ENCODE peak calls at places on chromosomes 6 and 20, in four cellular contexts. One of them, this sample, is unnamed.

GRCh38 chr6:16729744-16730143 is 31.5 kb downstream of the ATXN1 start:
- DNase-seq in left ventricle myocardium inferior: no peak
- DNase-seq in BE2C: no peak
- DNase-seq in hypothalamus: no peak
- DNase-seq in this sample: no peak

GRCh38 chr6:87431263-87431662 is 23.5 kb downstream of the CFAP206 start:
- DNase-seq in left ventricle myocardium inferior: no peak
- DNase-seq in hypothalamus: no peak
- DNase-seq in BE2C: no peak
- DNase-seq in this sample: no peak

GRCh38 chr6:43951063-43951755 is 176.0 kb downstream of the MRPL14 start:
- DNase-seq in BE2C: peak; percentile 93
- DNase-seq in left ventricle myocardium inferior: peak; percentile 62
- DNase-seq in hypothalamus: no peak
- DNase-seq in this sample: peak; percentile 30

GRCh38 chr20:23583526-23583925 is 15.2 kb upstream of the CST9L start:
- DNase-seq in BE2C: no peak
- DNase-seq in hypothalamus: no peak
- DNase-seq in left ventricle myocardium inferior: no peak
- DNase-seq in this sample: no peak

GRCh38 chr20:47551841-47552240 is 50.2 kb downstream of the NCOA3 start:
- DNase-seq in hypothalamus: no peak
- DNase-seq in left ventricle myocardium inferior: no peak
- DNase-seq in BE2C: peak; percentile 36
- DNase-seq in this sample: no peak

GRCh38 chr6:142943746-142944125 is 1.2 kb downstream of the HIVEP2 start:
- DNase-seq in BE2C: no peak
- DNase-seq in left ventricle myocardium inferior: no peak
- DNase-seq in hypothalamus: peak; percentile 82
- DNase-seq in this sample: peak; percentile 34

GRCh38 chr6:139369068-139369467 is 5.4 kb downstream of the CITED2 start:
- DNase-seq in BE2C: no peak
- DNase-seq in left ventricle myocardium inferior: no peak
- DNase-seq in hypothalamus: no peak
- DNase-seq in this sample: no peak

GRCh38 chr6:19478992-19479391 is 358.2 kb upstream of the ID4 start:
- DNase-seq in BE2C: no peak
- DNase-seq in left ventricle myocardium inferior: no peak
- DNase-seq in hypothalamus: no peak
- DNase-seq in this sample: no peak

GRCh38 chr6:36727491-36728021 is 29.9 kb downstream of the RAB44 start:
- DNase-seq in left ventricle myocardium inferior: no peak
- DNase-seq in BE2C: no peak
- DNase-seq in hypothalamus: no peak
- DNase-seq in this sample: peak; percentile 94

GRCh38 chr6:36949636-36950035 is 4.9 kb upstream of the PI16 start:
- DNase-seq in left ventricle myocardium inferior: no peak
- DNase-seq in BE2C: no peak
- DNase-seq in hypothalamus: no peak
- DNase-seq in this sample: no peak

GRCh38 chr20:41408131-41408789 is 41.6 kb upstream of the EMILIN3 start:
- DNase-seq in BE2C: no peak
- DNase-seq in left ventricle myocardium inferior: no peak
- DNase-seq in hypothalamus: no peak
- DNase-seq in this sample: peak; percentile 59

GRCh38 chr6:138159246-138159645 is 2.5 kb upstream of the ARFGEF3 start:
- DNase-seq in left ventricle myocardium inferior: no peak
- DNase-seq in hypothalamus: no peak
- DNase-seq in BE2C: no peak
- DNase-seq in this sample: no peak

GRCh38 chr6:79005497-79005896 is 72.6 kb downstream of the PHIP start:
- DNase-seq in left ventricle myocardium inferior: no peak
- DNase-seq in hypothalamus: no peak
- DNase-seq in BE2C: no peak
- DNase-seq in this sample: no peak

GRCh38 chr20:24470782-24471582 is 1.6 kb downstream of the SYNDIG1 start:
- DNase-seq in hypothalamus: peak; percentile 58
- DNase-seq in BE2C: no peak
- DNase-seq in left ventricle myocardium inferior: no peak
- DNase-seq in this sample: no peak

GRCh38 chr20:62602550-62602949 is 39.8 kb upstream of the SLCO4A1 start:
- DNase-seq in hypothalamus: no peak
- DNase-seq in BE2C: no peak
- DNase-seq in left ventricle myocardium inferior: peak; percentile 50
- DNase-seq in this sample: peak; percentile 93

GRCh38 chr20:62227977-62228958 is 8.2 kb upstream of the HRH3 start:
- DNase-seq in hypothalamus: no peak
- DNase-seq in BE2C: no peak
- DNase-seq in left ventricle myocardium inferior: no peak
- DNase-seq in this sample: no peak

GRCh38 chr6:13908955-13909381 is 15.8 kb upstream of the RNF182 start:
- DNase-seq in BE2C: peak; percentile 44
- DNase-seq in hypothalamus: peak; percentile 28
- DNase-seq in left ventricle myocardium inferior: no peak
- DNase-seq in this sample: peak; percentile 76

This sample was measured in AML-193.